ENCODE peak calls at places on chromosomes 3 and 15, in four cellular contexts. N is choroid plexus epithelial cell, H is stromal cell of bone marrow, T is upper lobe of right lung. V is an unnamed sample.

GRCh38 chr15:75625542-75626347 is at the start of gene SNUPN:
- DNase-seq in N (peak), H (peak), T (peak), V (peak)

GRCh38 chr15:70113304-70113700 is 15.6 kb upstream of the TLE3 start:
- DNase-seq in N (no peak), H (no peak), T (peak), V (no peak)

GRCh38 chr3:45665101-45665572 is 24.1 kb upstream of the SACM1L start:
- DNase-seq in N (peak), H (no peak), T (no peak), V (peak)

GRCh38 chr3:42743204-42743995 is 29.7 kb downstream of the CCDC13 start:
- DNase-seq in N (no peak), H (no peak), T (no peak), V (no peak)

GRCh38 chr3:66416556-66417304 is 84.1 kb downstream of the LRIG1 start:
- DNase-seq in N (no peak), H (no peak), T (no peak), V (peak)

GRCh38 chr15:38605744-38606143 is 41.1 kb upstream of the RASGRP1 start:
- DNase-seq in N (no peak), H (no peak), T (no peak), V (no peak)

GRCh38 chr3:194315088-194315964 is 35.8 kb downstream of the CPN2 start:
- DNase-seq in N (peak), H (peak), T (peak), V (peak)

GRCh38 chr3:158801200-158801599 is 654 bp upstream of the MFSD1 start:
- DNase-seq in N (peak), H (no peak), T (no peak), V (peak)

GRCh38 chr3:26015752-26016151 is 225.9 kb downstream of the OXSM start:
- DNase-seq in N (no peak), H (no peak), T (no peak), V (no peak)

GRCh38 chr15:76512971-76513370 is 176.4 kb downstream of the ISL2 start:
- DNase-seq in N (no peak), H (no peak), T (no peak), V (no peak)

GRCh38 chr15:67997996-67998395 is 56.1 kb upstream of the PIAS1 start:
- DNase-seq in N (peak), H (peak), T (no peak), V (peak)

GRCh38 chr3:69647081-69647480 is 92.2 kb upstream of the MITF start:
- DNase-seq in N (no peak), H (no peak), T (no peak), V (no peak)

GRCh38 chr3:55180936-55181535 is 253.2 kb upstream of the LRTM1 start:
- DNase-seq in N (peak), H (no peak), T (no peak), V (peak)

GRCh38 chr3:75294124-75294523 is 370.0 kb upstream of the FRG2C start:
- DNase-seq in N (peak), H (peak), T (peak), V (peak)

GRCh38 chr3:156005698-156006097 is 114.7 kb upstream of the KCNAB1 start:
- DNase-seq in N (no peak), H (no peak), T (no peak), V (no peak)

GRCh38 chr3:183287301-183287971 is 34.4 kb downstream of the B3GNT5 start:
- DNase-seq in N (peak), H (peak), T (no peak), V (peak)

GRCh38 chr3:12139111-12139511 is 19.6 kb downstream of the TIMP4 start:
- DNase-seq in N (peak), H (peak), T (no peak), V (peak)

GRCh38 chr3:30924763-30925162 is 30.3 kb upstream of the GADL1 start:
- DNase-seq in N (no peak), H (peak), T (no peak), V (peak)

GRCh38 chr3:182959474-182960350 is 20.6 kb downstream of the DCUN1D1 start:
- DNase-seq in N (peak), H (no peak), T (no peak), V (no peak)

GRCh38 chr15:68650901-68651709 is 72.3 kb downstream of the CORO2B start:
- DNase-seq in N (peak), H (no peak), T (peak), V (no peak)

GRCh38 chr15:101615986-101616848 is 36.0 kb downstream of the TM2D3 start:
- DNase-seq in N (peak), H (peak), T (no peak), V (peak)

GRCh38 chr3:137761563-137762503 is 2.3 kb upstream of the SOX14 start:
- DNase-seq in N (no peak), H (no peak), T (no peak), V (no peak)

GRCh38 chr3:10492351-10493201 is 12.8 kb downstream of the ATP2B2 start:
- DNase-seq in N (no peak), H (no peak), T (no peak), V (no peak)

GRCh38 chr15:75966073-75966472 is 46.2 kb downstream of the NRG4 start:
- DNase-seq in N (peak), H (no peak), T (no peak), V (peak)

GRCh38 chr15:94036156-94036555 is 195.2 kb upstream of the MCTP2 start:
- DNase-seq in N (no peak), H (no peak), T (no peak), V (no peak)

GRCh38 chr3:183274609-183275008 is 21.6 kb downstream of the B3GNT5 start:
- DNase-seq in N (no peak), H (no peak), T (no peak), V (no peak)

GRCh38 chr3:157551961-157552360 is 48.7 kb upstream of the VEPH1 start:
- DNase-seq in N (no peak), H (no peak), T (no peak), V (no peak)

GRCh38 chr15:23532019-23532418 is 33.5 kb upstream of the MKRN3 start:
- DNase-seq in N (no peak), H (peak), T (no peak), V (peak)

V was measured in fibroblast of pulmonary artery.